ENCODE peak calls at places on chromosome 3, in four cellular contexts. J is left ventricle myocardium superior, P is A172, N is mammary epithelial cell. Z is an unnamed sample.

GRCh38 chr3:52084216-52084945 is 28.0 kb upstream of the DUSP7 start:
- DNase-seq in N (no peak), J (peak), P (no peak), Z (no peak)

GRCh38 chr3:30631237-30631961 is 25.0 kb downstream of the TGFBR2 start:
- DNase-seq in N (no peak), J (no peak), P (peak), Z (no peak)

GRCh38 chr3:134237454-134238145 is 13.1 kb downstream of the RYK start:
- DNase-seq in J (no peak), N (no peak), P (no peak), Z (no peak)

GRCh38 chr3:162295323-162295983 is 798.8 kb downstream of the OTOL1 start:
- DNase-seq in P (peak), J (no peak), N (peak), Z (no peak)

GRCh38 chr3:69011331-69011730 is 2.2 kb downstream of the EOGT start:
- DNase-seq in J (no peak), N (peak), P (no peak), Z (no peak)

GRCh38 chr3:56700136-56700535 is 17.1 kb upstream of the TASOR start:
- DNase-seq in P (no peak), N (peak), J (no peak), Z (no peak)

GRCh38 chr3:27511724-27512422 is 27.7 kb upstream of the SLC4A7 start:
- DNase-seq in P (peak), J (no peak), N (no peak), Z (peak)

GRCh38 chr3:65126527-65127440 is 439.0 kb upstream of the ADAMTS9 start:
- DNase-seq in J (no peak), N (peak), P (peak), Z (no peak)

GRCh38 chr3:194572131-194572789 is 61.0 kb downstream of the TMEM44 start:
- DNase-seq in N (peak), J (peak), P (peak), Z (no peak)

GRCh38 chr3:141000691-141001090 is 50.5 kb upstream of the SPSB4 start:
- DNase-seq in J (no peak), N (peak), P (no peak), Z (no peak)

GRCh38 chr3:62103531-62103930 is 269.8 kb downstream of the FEZF2 start:
- DNase-seq in N (no peak), P (no peak), J (no peak), Z (no peak)

GRCh38 chr3:27758083-27758482 is 36.0 kb upstream of the EOMES start:
- DNase-seq in J (no peak), N (peak), P (peak), Z (no peak)

GRCh38 chr3:128683957-128684356 is 33.3 kb upstream of the RPN1 start:
- DNase-seq in J (no peak), P (no peak), N (no peak), Z (no peak)

GRCh38 chr3:140186421-140186920 is 251.5 kb downstream of the CLSTN2 start:
- DNase-seq in N (peak), J (no peak), P (peak), Z (no peak)

GRCh38 chr3:100040846-100041245 is 73.5 kb downstream of the FILIP1L start:
- DNase-seq in N (no peak), J (no peak), P (no peak), Z (no peak)

GRCh38 chr3:56611364-56611763 is 54.4 kb downstream of the CCDC66 start:
- DNase-seq in N (no peak), J (no peak), P (no peak), Z (no peak)

GRCh38 chr3:185406127-185406620 is 43.2 kb downstream of the MAP3K13 start:
- DNase-seq in N (no peak), J (no peak), P (no peak), Z (no peak)

GRCh38 chr3:171874251-171874679 is 31.1 kb downstream of the TMEM212 start:
- DNase-seq in J (no peak), P (peak), N (peak), Z (no peak)

GRCh38 chr3:51967384-51968174 is at the start of gene PCBP4:
- DNase-seq in J (peak), N (no peak), P (no peak), Z (peak)

GRCh38 chr3:73727117-73727802 is 102.5 kb upstream of the PDZRN3 start:
- DNase-seq in N (peak), J (no peak), P (peak), Z (no peak)

GRCh38 chr3:194177156-194177555 is 41.2 kb downstream of the HES1 start:
- DNase-seq in P (no peak), N (no peak), J (no peak), Z (no peak)

GRCh38 chr3:25021816-25022215 is 406.2 kb upstream of the RARB start:
- DNase-seq in N (peak), P (no peak), J (no peak), Z (peak)

GRCh38 chr3:65988440-65988839 is 50.3 kb downstream of the MAGI1 start:
- DNase-seq in N (no peak), J (no peak), P (no peak), Z (no peak)

GRCh38 chr3:31011383-31011782 is 116.9 kb upstream of the GADL1 start:
- DNase-seq in P (no peak), J (no peak), N (peak), Z (no peak)

GRCh38 chr3:8780279-8780678 is 10.9 kb upstream of the OXTR start:
- DNase-seq in P (no peak), N (no peak), J (no peak), Z (no peak)

GRCh38 chr3:98784666-98785600 is 21.8 kb downstream of the ST3GAL6 start:
- DNase-seq in N (peak), P (peak), J (no peak), Z (no peak)

GRCh38 chr3:10226293-10226692 is 22.0 kb upstream of the TATDN2 start:
- DNase-seq in N (no peak), P (no peak), J (no peak), Z (peak)

GRCh38 chr3:106913966-106914365 is 463.3 kb upstream of the CCDC54 start:
- DNase-seq in P (no peak), N (no peak), J (no peak), Z (no peak)

GRCh38 chr3:27059489-27059888 is 309.7 kb downstream of the NEK10 start:
- DNase-seq in J (no peak), N (no peak), P (no peak), Z (no peak)

GRCh38 chr3:179716811-179717210 is 64.0 kb downstream of the USP13 start:
- DNase-seq in P (peak), N (peak), J (no peak), Z (no peak)

GRCh38 chr3:16788440-16789057 is 96.2 kb upstream of the PLCL2 start:
- DNase-seq in N (no peak), J (no peak), P (no peak), Z (no peak)

GRCh38 chr3:158434412-158435038 is 136.5 kb upstream of the MLF1 start:
- DNase-seq in N (peak), P (peak), J (peak), Z (peak)

GRCh38 chr3:134249935-134250716 is 533 bp downstream of the RYK start:
- DNase-seq in P (peak), J (peak), N (peak), Z (peak)

Z was measured in Karpas-422.